ENCODE peak calls at places on chromosomes 4 and X, in four cellular contexts. One of them, this sample, is unnamed.
A peak's percentile ranks its signal among the peaks of the same experiment; 100 is the strongest.

GRCh38 chr4:98711526-98711925 is 53.1 kb upstream of the TSPAN5 start:
- DNase-seq in prostate gland: no peak
- DNase-seq in spleen: no peak
- DNase-seq in sigmoid colon: no peak
- DNase-seq in this sample: no peak

GRCh38 chr4:182202650-182203049 is 40.6 kb upstream of the TENM3 start:
- DNase-seq in sigmoid colon: no peak
- DNase-seq in spleen: no peak
- DNase-seq in prostate gland: no peak
- DNase-seq in this sample: no peak

GRCh38 chr4:110840221-110840654 is 217.4 kb upstream of the PITX2 start:
- DNase-seq in sigmoid colon: no peak
- DNase-seq in prostate gland: no peak
- DNase-seq in spleen: no peak
- DNase-seq in this sample: no peak

GRCh38 chr4:173506780-173507211 is 23.2 kb downstream of the HAND2 start:
- DNase-seq in sigmoid colon: peak; percentile 76
- DNase-seq in spleen: no peak
- DNase-seq in prostate gland: no peak
- DNase-seq in this sample: no peak

GRCh38 chrX:113954297-113954696 is 629.6 kb upstream of the HTR2C start:
- DNase-seq in spleen: no peak
- DNase-seq in sigmoid colon: no peak
- DNase-seq in prostate gland: no peak
- DNase-seq in this sample: no peak

GRCh38 chrX:30577362-30577961 is at the start of gene TASL:
- DNase-seq in prostate gland: no peak
- DNase-seq in sigmoid colon: no peak
- DNase-seq in spleen: no peak
- DNase-seq in this sample: no peak

GRCh38 chrX:16970977-16971376 is 24.5 kb downstream of the REPS2 start:
- DNase-seq in sigmoid colon: no peak
- DNase-seq in spleen: no peak
- DNase-seq in prostate gland: no peak
- DNase-seq in this sample: no peak

GRCh38 chr4:141339966-141340365 is 119.3 kb downstream of the ZNF330 start:
- DNase-seq in sigmoid colon: no peak
- DNase-seq in spleen: no peak
- DNase-seq in prostate gland: no peak
- DNase-seq in this sample: no peak

GRCh38 chrX:115030635-115031034 is 13.2 kb upstream of the IL13RA2 start:
- DNase-seq in prostate gland: peak; percentile 78
- DNase-seq in sigmoid colon: no peak
- DNase-seq in spleen: no peak
- DNase-seq in this sample: peak; percentile 27

GRCh38 chr4:56907489-56908205 is at the start of gene REST:
- DNase-seq in sigmoid colon: peak; percentile 87
- DNase-seq in spleen: peak; percentile 96
- DNase-seq in prostate gland: peak; percentile 73
- DNase-seq in this sample: peak; percentile 84

GRCh38 chr4:182748949-182749348 is 168.2 kb downstream of the DCTD start:
- DNase-seq in spleen: no peak
- DNase-seq in prostate gland: no peak
- DNase-seq in sigmoid colon: no peak
- DNase-seq in this sample: no peak

DNA sequence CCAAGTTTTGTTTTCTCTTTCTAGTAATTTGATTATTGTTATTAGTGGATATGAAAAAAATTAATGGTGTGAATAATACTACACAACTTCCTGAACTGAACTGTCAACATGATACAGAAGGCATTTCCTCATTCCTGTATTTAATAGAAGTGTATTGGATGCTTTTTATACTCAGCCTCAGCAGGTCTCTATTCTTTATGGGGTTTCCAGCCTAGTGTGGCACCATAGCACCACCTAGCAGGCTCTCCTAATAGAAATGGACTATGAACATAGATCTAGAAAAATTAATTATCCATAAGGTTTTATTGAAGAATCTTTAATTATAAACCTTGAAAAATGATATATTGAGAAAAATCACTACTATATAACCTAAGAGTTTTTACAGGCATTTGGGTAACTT is 52.4 kb downstream of the GLRB start:
- DNase-seq in prostate gland: no peak
- DNase-seq in sigmoid colon: no peak
- DNase-seq in spleen: no peak
- DNase-seq in this sample: no peak
- TF ChIP-seq CTCF in prostate gland: no peak
- TF ChIP-seq CTCF in sigmoid colon: peak; percentile 28
- TF ChIP-seq CTCF in spleen: no peak
- TF ChIP-seq CTCF in this sample: no peak

DNA sequence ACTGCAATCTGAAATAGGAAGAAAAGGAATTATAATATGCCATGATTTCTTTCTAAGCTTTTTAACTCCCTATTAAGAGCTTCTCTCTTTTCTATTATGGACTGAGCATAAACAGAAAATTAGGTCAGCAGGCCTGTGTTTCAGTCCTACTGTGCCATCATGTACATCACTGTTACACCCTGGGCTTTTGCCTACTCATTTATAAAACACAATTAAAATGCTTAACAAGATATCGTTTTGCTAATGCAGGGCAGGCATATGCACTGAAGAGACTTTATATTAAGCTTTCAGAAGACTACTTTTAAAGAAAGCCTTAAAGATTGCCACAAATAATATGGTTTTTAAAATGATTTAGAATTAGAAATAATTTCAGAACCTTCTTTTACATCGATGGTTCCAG is 828 bp upstream of the BBS12 start:
- DNase-seq in spleen: no peak
- DNase-seq in prostate gland: no peak
- DNase-seq in sigmoid colon: no peak
- DNase-seq in this sample: no peak
- TF ChIP-seq POLR2AphosphoS5 in spleen: no peak
- TF ChIP-seq POLR2AphosphoS5 in prostate gland: no peak
- TF ChIP-seq POLR2AphosphoS5 in sigmoid colon: no peak
- TF ChIP-seq POLR2AphosphoS5 in this sample: no peak

GRCh38 chr4:18075823-18076433 is 54.4 kb upstream of the LCORL start:
- DNase-seq in spleen: peak; percentile 75
- DNase-seq in sigmoid colon: no peak
- DNase-seq in prostate gland: no peak
- DNase-seq in this sample: peak; percentile 28
- TF ChIP-seq CTCF in spleen: peak; percentile 52
- TF ChIP-seq CTCF in sigmoid colon: no peak
- TF ChIP-seq CTCF in prostate gland: no peak
- TF ChIP-seq CTCF in this sample: peak; percentile 13

GRCh38 chrX:54181196-54181953 is 1.7 kb downstream of the FAM120C start:
- DNase-seq in prostate gland: no peak
- DNase-seq in sigmoid colon: no peak
- DNase-seq in spleen: no peak
- DNase-seq in this sample: no peak

GRCh38 chrX:54184474-54184873 is 1.4 kb upstream of the FAM120C start:
- DNase-seq in sigmoid colon: no peak
- DNase-seq in spleen: no peak
- DNase-seq in prostate gland: no peak
- DNase-seq in this sample: no peak

GRCh38 chrX:54182864-54183613 is at the start of gene FAM120C:
- DNase-seq in spleen: peak; percentile 87
- DNase-seq in prostate gland: peak; percentile 39
- DNase-seq in sigmoid colon: peak; percentile 84
- DNase-seq in this sample: peak; percentile 51

GRCh38 chrX:54180403-54180802 is 2.7 kb downstream of the FAM120C start:
- DNase-seq in sigmoid colon: no peak
- DNase-seq in prostate gland: no peak
- DNase-seq in spleen: no peak
- DNase-seq in this sample: no peak

DNA sequence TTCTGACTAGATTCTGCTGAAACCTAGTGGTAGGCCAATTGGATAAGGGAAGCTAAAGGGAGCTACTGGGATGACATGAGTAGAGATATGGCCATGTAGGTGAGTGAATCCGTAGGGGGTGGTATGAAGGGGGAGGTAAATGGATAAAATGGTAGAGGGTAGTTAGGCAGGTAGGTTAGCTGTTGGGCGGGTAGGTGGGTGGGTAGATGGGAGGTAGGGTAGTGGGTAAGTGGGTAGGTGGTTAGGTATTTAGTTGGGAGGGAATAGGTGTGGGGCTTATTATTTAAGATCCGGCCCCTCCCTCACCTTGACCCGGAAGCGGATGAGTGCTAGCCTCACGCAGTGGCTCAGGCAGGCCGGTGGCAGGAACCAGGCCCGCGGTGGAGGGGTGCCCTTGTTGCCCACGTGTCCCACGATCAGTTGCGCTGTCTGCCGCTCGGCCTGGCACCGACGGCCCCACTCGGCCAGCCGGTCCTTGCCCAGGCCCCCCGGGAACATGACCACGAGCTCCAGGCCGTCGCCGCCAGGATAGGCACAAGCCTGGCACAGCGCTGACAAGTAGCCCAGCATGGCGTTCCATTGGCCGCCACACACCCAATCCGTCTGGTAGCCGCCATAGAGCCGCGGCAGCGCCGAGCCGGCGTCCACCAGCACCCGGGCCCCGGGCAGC is 725 bp downstream of the FAM120C start:
- DNase-seq in spleen: peak; percentile 93
- DNase-seq in prostate gland: peak; percentile 36
- DNase-seq in sigmoid colon: peak; percentile 82
- DNase-seq in this sample: peak; percentile 65
- TF ChIP-seq POLR2AphosphoS5 in spleen: peak; percentile 73
- TF ChIP-seq POLR2AphosphoS5 in prostate gland: no peak
- TF ChIP-seq POLR2AphosphoS5 in sigmoid colon: peak; percentile 46
- TF ChIP-seq POLR2AphosphoS5 in this sample: no peak

GRCh38 chrX:150062292-150063137 is 124.2 kb upstream of the EOLA2 start:
- DNase-seq in spleen: no peak
- DNase-seq in prostate gland: no peak
- DNase-seq in sigmoid colon: no peak
- DNase-seq in this sample: no peak
- TF ChIP-seq CTCF in spleen: no peak
- TF ChIP-seq CTCF in prostate gland: no peak
- TF ChIP-seq CTCF in sigmoid colon: no peak
- TF ChIP-seq CTCF in this sample: no peak

DNA sequence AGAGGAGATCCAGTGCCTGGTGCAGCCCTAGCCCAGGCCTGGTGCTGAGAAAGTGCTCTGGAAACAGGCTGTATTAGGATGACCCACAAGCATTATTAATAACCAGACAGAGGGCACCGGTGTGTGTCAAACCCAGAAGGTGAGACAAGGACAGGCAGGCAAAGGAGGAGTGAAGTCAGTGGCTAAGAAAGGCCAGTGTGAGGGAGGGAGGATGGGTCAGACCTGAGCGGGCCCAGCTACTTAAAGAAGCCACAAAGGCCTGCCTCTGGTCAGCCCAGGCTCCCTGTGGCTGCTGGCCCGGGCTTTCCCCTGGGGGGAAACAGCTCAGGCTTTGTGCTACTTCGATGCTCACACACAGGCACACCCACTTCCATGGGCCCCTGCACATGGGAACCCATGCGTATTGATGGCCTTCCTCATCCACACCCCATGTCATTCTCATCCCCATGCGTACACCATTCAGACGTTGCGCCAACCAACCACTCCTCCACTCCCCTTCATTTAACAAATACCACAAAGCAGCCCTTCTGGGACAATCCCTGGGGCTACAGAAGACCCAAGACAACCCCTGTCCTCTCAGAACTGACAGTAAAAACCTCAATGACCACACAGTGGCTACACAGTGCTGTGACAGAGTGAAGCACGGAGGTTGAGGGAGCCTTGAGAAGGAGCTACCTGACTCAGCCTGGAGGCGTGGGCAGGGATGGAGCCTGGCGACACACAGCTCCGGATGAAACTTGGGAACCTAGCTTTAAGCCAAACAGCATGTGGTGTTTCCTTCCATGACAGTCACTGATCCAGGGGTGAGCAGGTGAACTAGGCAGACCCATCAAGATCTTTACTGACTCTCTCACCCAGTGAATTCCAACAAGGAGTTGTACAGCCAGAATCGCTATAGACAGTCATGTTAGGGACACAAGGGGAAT is 24.9 kb upstream of the MTM1 start:
- DNase-seq in sigmoid colon: no peak
- DNase-seq in spleen: no peak
- DNase-seq in prostate gland: no peak
- DNase-seq in this sample: no peak
- TF ChIP-seq POLR2AphosphoS5 in sigmoid colon: no peak
- TF ChIP-seq POLR2AphosphoS5 in spleen: no peak
- TF ChIP-seq POLR2AphosphoS5 in prostate gland: no peak
- TF ChIP-seq POLR2AphosphoS5 in this sample: no peak

DNA sequence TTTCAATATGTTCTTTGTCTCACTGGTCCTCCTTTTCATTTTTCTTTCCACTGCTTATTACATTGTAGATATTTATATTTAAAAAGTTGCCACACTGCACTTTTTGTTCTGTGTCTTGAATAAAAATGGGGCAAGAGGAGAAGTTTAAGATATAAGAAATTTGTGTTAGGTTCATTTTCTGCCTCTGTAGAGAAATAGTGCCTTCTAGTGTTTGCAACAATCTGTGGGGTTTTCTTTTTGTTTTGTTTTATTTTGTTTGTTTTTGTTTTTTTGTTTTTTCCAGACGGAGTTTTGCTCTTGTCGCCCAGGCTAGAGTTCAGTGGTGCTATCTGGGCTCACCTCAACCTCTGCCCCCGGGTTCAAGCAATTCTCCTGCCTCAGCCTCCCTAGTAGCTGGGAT is 20.1 kb upstream of the SMIM14 start:
- DNase-seq in sigmoid colon: no peak
- DNase-seq in spleen: no peak
- DNase-seq in prostate gland: no peak
- DNase-seq in this sample: no peak
- TF ChIP-seq CTCF in sigmoid colon: no peak
- TF ChIP-seq CTCF in spleen: no peak
- TF ChIP-seq CTCF in prostate gland: no peak
- TF ChIP-seq CTCF in this sample: no peak